ENCODE peak calls at places on chromosomes 12 and 14, in ten cellular contexts. B, P, E, M, Q, O, D, N, U and Z are unnamed samples.

GRCh38 chr12:26465419-26466097 is 270.2 kb downstream of the SSPN start:
- DNase-seq in E (no peak), M (no peak), U (no peak), D (no peak), O (no peak), N (no peak), Q (peak; percentile 5), P (peak; percentile 28), B (no peak), Z (no peak)

GRCh38 chr14:84425968-84426367 is 1104.0 kb upstream of the FLRT2 start:
- DNase-seq in Q (no peak), B (no peak), U (no peak), E (no peak), O (no peak), N (no peak), D (no peak), M (no peak), P (no peak), Z (no peak)

GRCh38 chr12:103800252-103800771 is 40.7 kb downstream of the NT5DC3 start:
- DNase-seq in D (peak; percentile 77), M (peak; percentile 70), N (peak; percentile 85), Q (no peak), O (peak; percentile 68), B (no peak), U (peak; percentile 33), E (peak; percentile 68), P (peak; percentile 37), Z (no peak)

GRCh38 chr12:98645572-98646067 is 530 bp downstream of the APAF1 start:
- DNase-seq in E (no peak), B (peak; percentile 27), U (peak; percentile 33), Q (peak; percentile 33), O (no peak), P (peak; percentile 66), M (no peak), N (peak; percentile 45), D (peak; percentile 49), Z (peak; percentile 26)

GRCh38 chr14:49986344-49987014 is 93.6 kb downstream of the ARF6 start:
- DNase-seq in M (no peak), E (no peak), Q (no peak), D (no peak), B (no peak), P (no peak), O (no peak), N (no peak), U (no peak), Z (no peak)

GRCh38 chr12:72271741-72272661 is at the start of gene TRHDE:
- DNase-seq in P (no peak), D (peak; percentile 60), O (peak; percentile 51), B (no peak), E (peak; percentile 52), U (peak; percentile 7), Q (no peak), M (peak; percentile 70), N (peak; percentile 7), Z (no peak)

GRCh38 chr12:72346331-72346944 is 74.3 kb downstream of the TRHDE start:
- DNase-seq in E (no peak), D (peak; percentile 86), U (peak; percentile 50), P (peak; percentile 76), N (peak; percentile 26), Q (peak; percentile 14), O (no peak), B (peak; percentile 1), M (peak; percentile 50), Z (peak; percentile 11)

GRCh38 chr12:120093592-120094355 is 22.8 kb downstream of the RAB35 start:
- DNase-seq in M (no peak), O (peak; percentile 46), B (no peak), D (no peak), P (peak; percentile 78), E (peak; percentile 44), N (no peak), U (no peak), Q (peak; percentile 44), Z (no peak)

GRCh38 chr12:22334696-22335290 is at the start of gene ST8SIA1:
- DNase-seq in E (peak; percentile 60), U (peak; percentile 43), Q (no peak), D (peak; percentile 21), M (peak; percentile 45), O (peak; percentile 77), P (no peak), N (no peak), B (peak; percentile 36), Z (no peak)

GRCh38 chr12:9799961-9800360 is 27.3 kb upstream of the KLRF1 start:
- DNase-seq in N (no peak), E (no peak), M (no peak), Q (no peak), B (no peak), U (no peak), D (no peak), O (no peak), P (no peak), Z (no peak)

GRCh38 chr14:64910847-64911495 is 3.3 kb upstream of the CHURC1 start:
- DNase-seq in E (no peak), U (no peak), N (peak; percentile 46), B (peak; percentile 30), P (peak; percentile 33), M (no peak), Q (no peak), O (no peak), D (no peak), Z (no peak)

GRCh38 chr12:21745258-21745657 is 29.2 kb downstream of the KCNJ8 start:
- DNase-seq in M (no peak), D (no peak), U (no peak), Q (no peak), P (no peak), B (no peak), O (no peak), N (no peak), E (no peak), Z (no peak)

GRCh38 chr14:69703047-69704046 is 63.6 kb upstream of the SRSF5 start:
- DNase-seq in O (no peak), B (no peak), Q (no peak), N (no peak), U (no peak), P (peak; percentile 72), D (no peak), E (no peak), M (no peak), Z (no peak)

GRCh38 chr12:57609091-57609780 is 2.0 kb upstream of the ARHGEF25 start:
- DNase-seq in P (no peak), Q (peak; percentile 45), N (no peak), M (no peak), B (no peak), U (no peak), E (no peak), O (no peak), D (no peak), Z (no peak)

GRCh38 chr14:23140389-23140788 is 21.3 kb upstream of the CEBPE start:
- DNase-seq in P (no peak), U (no peak), Q (no peak), M (no peak), E (no peak), D (no peak), N (no peak), B (no peak), O (no peak), Z (no peak)

GRCh38 chr12:56299853-56300643 is at the start of gene CS:
- DNase-seq in E (peak; percentile 98), U (peak; percentile 99), M (peak; percentile 99), N (peak; percentile 96), P (peak; percentile 99), O (peak; percentile 99), Q (peak; percentile 97), D (peak; percentile 100), B (peak; percentile 94), Z (peak; percentile 91)
- TF ChIP-seq POLR2A in E (peak; percentile 87), U (peak; percentile 93), M (peak; percentile 42), N (peak; percentile 1), P (no peak), O (peak; percentile 90), Q (peak; percentile 95), D (no peak), B (peak; percentile 42), Z (peak; percentile 57)

DNA sequence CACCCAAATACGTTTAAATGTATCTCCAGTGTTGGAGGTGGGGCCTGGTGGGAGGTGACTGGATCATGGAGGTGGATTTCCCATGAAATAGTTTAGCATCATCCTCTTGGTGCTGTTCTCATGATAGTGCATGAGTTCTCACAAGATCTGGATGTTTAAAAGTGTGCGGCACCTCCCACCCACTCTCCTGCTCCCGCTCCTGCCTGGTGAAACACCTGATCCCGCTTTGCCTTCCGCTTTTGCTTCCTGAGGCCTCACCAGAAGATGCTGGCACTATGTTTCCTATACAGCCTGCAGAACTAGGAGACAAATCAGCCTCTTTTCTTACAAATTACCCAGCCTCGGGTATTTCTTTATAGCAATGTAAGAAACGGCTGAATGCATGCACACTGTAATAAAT is 20.1 kb downstream of the EIF5 start:
- DNase-seq in O (no peak), P (no peak), B (no peak), N (no peak), U (no peak), M (no peak), Q (no peak), D (no peak), E (no peak), Z (no peak)
- TF ChIP-seq POLR2A in O (no peak), P (no peak), B (no peak), N (no peak), U (no peak), M (no peak), Q (no peak), D (no peak), E (no peak), Z (no peak)

GRCh38 chr14:68177728-68178127 is 358.1 kb downstream of the RAD51B start:
- DNase-seq in D (no peak), N (no peak), U (no peak), M (no peak), B (no peak), P (no peak), Q (no peak), E (no peak), O (no peak), Z (no peak)
- TF ChIP-seq POLR2A in D (no peak), N (no peak), U (no peak), M (no peak), B (no peak), P (no peak), Q (no peak), E (no peak), O (no peak), Z (no peak)

GRCh38 chr14:106209745-106210144 is 683.4 kb downstream of the TMEM121 start:
- DNase-seq in D (no peak), B (no peak), E (no peak), O (no peak), Q (no peak), M (no peak), U (no peak), N (no peak), P (no peak), Z (no peak)

GRCh38 chr14:106210650-106211049 is 684.3 kb downstream of the TMEM121 start:
- DNase-seq in U (no peak), B (no peak), P (peak; percentile 5), E (no peak), M (no peak), O (no peak), N (no peak), Q (peak; percentile 30), D (peak; percentile 26), Z (no peak)

GRCh38 chr14:106218189-106218588 is 691.8 kb downstream of the TMEM121 start:
- DNase-seq in M (no peak), N (no peak), B (no peak), P (peak; percentile 16), E (no peak), O (no peak), D (no peak), U (no peak), Q (no peak), Z (no peak)

GRCh38 chr14:106211489-106211888 is 685.1 kb downstream of the TMEM121 start:
- DNase-seq in D (no peak), E (no peak), M (no peak), B (no peak), P (no peak), U (no peak), N (no peak), Q (no peak), O (no peak), Z (no peak)

GRCh38 chr14:106215229-106215628 is 688.8 kb downstream of the TMEM121 start:
- DNase-seq in N (no peak), D (no peak), E (no peak), O (no peak), Q (no peak), U (no peak), B (no peak), M (no peak), P (no peak), Z (no peak)
- TF ChIP-seq POLR2A in N (no peak), D (no peak), E (no peak), O (no peak), Q (no peak), U (no peak), B (no peak), M (no peak), P (no peak), Z (no peak)